ENCODE peak calls at places on chromosomes 7 and 10, in five cellular contexts. B is IMR-90; T is spleen; P is OCI-LY7; C is CD8-positive, alpha-beta memory T cell. O is an unnamed sample.
A peak's percentile ranks its signal among the peaks of the same experiment; 100 is the strongest.

GRCh38 chr7:79050592-79050991 is 402.9 kb downstream of the MAGI2 start:
- DNase-seq in B (peak; percentile 73), T (no peak), P (no peak), C (no peak), O (no peak)

GRCh38 chr7:1671876-1672451 is 1.9 kb downstream of the ELFN1 start:
- DNase-seq in B (no peak), T (peak; percentile 29), P (no peak), C (no peak), O (no peak)

GRCh38 chr7:24025765-24026164 is 258.2 kb upstream of the NPY start:
- DNase-seq in B (no peak), T (no peak), P (no peak), C (no peak), O (no peak)

GRCh38 chr7:76233538-76234281 is 32.0 kb downstream of the SRRM3 start:
- DNase-seq in B (no peak), T (no peak), P (no peak), C (no peak), O (no peak)

GRCh38 chr10:30736685-30737232 is 107.2 kb upstream of the LYZL2 start:
- DNase-seq in B (peak; percentile 100), T (no peak), P (no peak), C (no peak), O (no peak)

GRCh38 chr7:155808551-155809331 is 3.5 kb downstream of the SHH start:
- DNase-seq in B (no peak), T (peak; percentile 52), P (no peak), C (no peak), O (no peak)

GRCh38 chr7:130281227-130281626 is 11.7 kb upstream of the CPA4 start:
- DNase-seq in B (peak; percentile 72), T (no peak), P (no peak), C (no peak), O (no peak)

GRCh38 chr10:14810969-14811953 is 26.6 kb downstream of the CDNF start:
- DNase-seq in B (no peak), T (no peak), P (peak; percentile 26), C (no peak), O (no peak)

GRCh38 chr7:84913731-84914130 is 273.1 kb downstream of the SEMA3D start:
- DNase-seq in B (peak; percentile 66), T (no peak), P (no peak), C (no peak), O (no peak)

GRCh38 chr10:51214207-51214896 is 140.1 kb downstream of the PRKG1 start:
- DNase-seq in B (peak; percentile 30), T (no peak), P (no peak), C (no peak), O (no peak)

GRCh38 chr7:82562716-82563404 is 119.3 kb upstream of the CACNA2D1 start:
- DNase-seq in B (peak; percentile 76), T (no peak), P (no peak), C (no peak), O (no peak)

GRCh38 chr10:118952493-118953295 is 76.8 kb upstream of the NANOS1 start:
- DNase-seq in B (no peak), T (no peak), P (no peak), C (no peak), O (no peak)

GRCh38 chr7:39608278-39608677 is 15.1 kb upstream of the RALA start:
- DNase-seq in B (no peak), T (no peak), P (no peak), C (no peak), O (peak; percentile 25)

GRCh38 chr10:53357587-53357986 is 585.0 kb upstream of the MBL2 start:
- DNase-seq in B (no peak), T (no peak), P (no peak), C (no peak), O (no peak)

GRCh38 chr10:98646998-98647917 is 200.5 kb upstream of the HPS1 start:
- DNase-seq in B (no peak), T (no peak), P (no peak), C (no peak), O (no peak)

GRCh38 chr10:44295619-44296222 is 89.2 kb downstream of the CXCL12 start:
- DNase-seq in B (peak; percentile 17), T (no peak), P (no peak), C (no peak), O (no peak)

GRCh38 chr10:77773631-77774426 is 136.2 kb upstream of the KCNMA1 start:
- DNase-seq in B (no peak), T (no peak), P (no peak), C (no peak), O (no peak)

GRCh38 chr10:239109-239508 is 103.9 kb downstream of the ZMYND11 start:
- DNase-seq in B (peak; percentile 29), T (no peak), P (peak; percentile 53), C (no peak), O (no peak)

GRCh38 chr7:3493499-3493898 is 192.4 kb downstream of the SDK1 start:
- DNase-seq in B (peak; percentile 67), T (no peak), P (no peak), C (no peak), O (no peak)

GRCh38 chr10:69014171-69014570 is 25.6 kb downstream of the KIFBP start:
- DNase-seq in B (peak; percentile 66), T (no peak), P (no peak), C (no peak), O (no peak)

GRCh38 chr10:108789911-108790310 is 1133.4 kb downstream of the XPNPEP1 start:
- DNase-seq in B (peak; percentile 60), T (no peak), P (no peak), C (no peak), O (no peak)

GRCh38 chr10:24882047-24882698 is 70.2 kb downstream of the PRTFDC1 start:
- DNase-seq in B (peak; percentile 60), T (no peak), P (no peak), C (peak; percentile 61), O (peak; percentile 59)

GRCh38 chr10:13634207-13634606 is 47.4 kb downstream of the PRPF18 start:
- DNase-seq in B (no peak), T (no peak), P (no peak), C (no peak), O (no peak)

GRCh38 chr10:22319559-22320558 is 1.0 kb upstream of the BMI1 start:
- DNase-seq in B (no peak), T (no peak), P (peak; percentile 9), C (no peak), O (no peak)

GRCh38 chr7:47170516-47170915 is 411.4 kb downstream of the TNS3 start:
- DNase-seq in B (peak; percentile 29), T (no peak), P (peak; percentile 56), C (no peak), O (no peak)

GRCh38 chr10:97321807-97322195 is 2.7 kb downstream of the FRAT1 start:
- DNase-seq in B (no peak), T (no peak), P (no peak), C (no peak), O (no peak)

GRCh38 chr7:156578578-156578940 is 62.0 kb upstream of the RNF32 start:
- DNase-seq in B (no peak), T (no peak), P (no peak), C (no peak), O (no peak)

GRCh38 chr7:16466087-16466472 is 542 bp upstream of the SOSTDC1 start:
- DNase-seq in B (no peak), T (no peak), P (no peak), C (no peak), O (no peak)

GRCh38 chr10:127196955-127197432 is 603 bp upstream of the INSYN2A start:
- DNase-seq in B (no peak), T (no peak), P (no peak), C (no peak), O (no peak)

GRCh38 chr10:33719005-33719703 is 384.7 kb upstream of the NRP1 start:
- DNase-seq in B (no peak), T (no peak), P (no peak), C (no peak), O (no peak)

GRCh38 chr7:73626814-73627213 is 2.5 kb upstream of the MLXIPL start:
- DNase-seq in B (peak; percentile 22), T (no peak), P (no peak), C (no peak), O (no peak)

GRCh38 chr7:73427902-73428696 is 5.5 kb upstream of the FZD9 start:
- DNase-seq in B (no peak), T (peak; percentile 56), P (no peak), C (no peak), O (no peak)

GRCh38 chr10:31780717-31781116 is 147.9 kb downstream of the ARHGAP12 start:
- DNase-seq in B (no peak), T (no peak), P (no peak), C (no peak), O (no peak)

GRCh38 chr10:70978181-70978580 is 89.8 kb upstream of the PCBD1 start:
- DNase-seq in B (no peak), T (no peak), P (no peak), C (no peak), O (no peak)
- H3K4me3 ChIP-seq in B (no peak overlapping the region), T (no peak overlapping the region), P (no peak overlapping the region), C (no peak overlapping the region), O (no peak overlapping the region)

DNA sequence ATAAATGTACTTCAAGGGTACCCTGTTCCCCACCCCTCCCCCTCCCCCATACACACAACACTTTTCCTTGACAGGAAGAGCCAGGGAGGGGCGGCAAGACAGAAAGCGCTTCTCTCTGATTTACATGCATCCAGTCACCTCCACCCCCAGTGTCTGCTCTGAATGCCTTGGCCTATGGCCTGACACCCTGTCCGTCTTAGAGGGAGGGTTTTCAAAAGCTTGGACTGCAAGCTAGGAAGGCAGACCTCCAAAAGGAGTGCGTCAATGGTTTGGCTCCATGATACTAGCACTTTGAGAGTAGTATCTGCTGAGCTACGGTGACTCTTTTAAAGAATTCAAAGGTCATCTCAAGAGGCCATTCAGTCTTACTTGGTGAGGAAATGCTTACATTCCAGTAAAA is 20.3 kb upstream of the PAX2 start:
- DNase-seq in B (peak; percentile 70), T (peak; percentile 10), P (no peak), C (no peak), O (no peak)
- H3K4me3 ChIP-seq in B (no peak overlapping the region), T (no peak overlapping the region), P (no peak overlapping the region), C (no peak overlapping the region), O (no peak overlapping the region)

DNA sequence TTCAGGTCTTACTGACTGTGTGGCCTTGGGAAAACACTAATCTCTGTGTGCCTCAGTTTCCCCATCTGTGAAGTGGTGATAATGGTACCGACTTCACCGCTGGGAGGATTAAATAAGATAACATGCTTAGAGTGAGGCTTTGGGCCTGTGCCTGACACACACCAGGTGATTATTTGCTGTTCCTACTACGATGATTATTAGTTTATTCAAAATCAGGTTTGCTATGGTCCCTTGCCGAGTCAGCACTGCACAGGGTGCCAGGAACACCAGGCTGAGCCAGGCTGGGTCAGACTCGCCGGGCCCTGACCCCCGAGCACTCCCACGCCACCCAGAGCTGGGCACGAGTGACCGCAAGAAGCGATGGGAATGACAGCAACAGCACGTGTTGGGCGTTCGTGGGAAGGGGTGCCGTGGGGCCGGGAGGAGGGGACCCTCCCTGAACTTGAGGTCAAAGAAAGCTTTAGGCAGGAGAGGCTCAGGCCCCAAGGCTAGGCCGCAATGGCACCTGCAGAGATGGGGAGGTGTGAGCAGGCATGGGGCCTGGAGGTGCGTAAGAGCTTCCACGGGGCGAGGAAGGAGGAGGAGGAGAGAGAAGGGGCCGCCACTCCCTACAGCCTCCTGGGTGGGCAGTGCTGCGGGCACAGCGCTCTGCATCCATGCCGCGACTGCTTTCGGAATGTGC is 325.4 kb downstream of the DNAJB6 start:
- DNase-seq in B (no peak), T (peak; percentile 74), P (no peak), C (no peak), O (no peak)
- H3K4me3 ChIP-seq in B (no peak overlapping the region), T (no peak overlapping the region), P (no peak overlapping the region), C (no peak overlapping the region), O (no peak overlapping the region)

DNA sequence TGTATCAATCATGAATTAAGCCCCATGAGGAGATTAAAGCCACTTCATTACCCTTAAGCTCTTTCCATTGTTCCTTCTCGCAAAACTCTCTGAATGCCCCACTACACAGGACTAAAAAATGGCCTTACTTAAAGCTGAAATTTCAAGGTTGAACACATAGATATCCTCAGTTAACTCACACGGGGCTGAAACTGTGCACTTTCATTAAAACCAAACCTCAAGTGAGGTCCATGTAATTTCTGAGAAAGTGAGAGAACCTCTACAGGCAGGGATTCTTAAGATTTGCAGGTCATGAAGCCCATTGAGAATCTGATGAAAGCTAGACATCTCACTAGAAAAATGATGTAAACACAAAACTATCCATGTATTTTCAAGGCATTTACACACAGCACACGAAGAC is 15.9 kb downstream of the DENND11 start:
- DNase-seq in B (no peak), T (no peak), P (no peak), C (no peak), O (no peak)
- H3K4me3 ChIP-seq in B (no peak overlapping the region), T (no peak overlapping the region), P (no peak overlapping the region), C (no peak overlapping the region), O (no peak overlapping the region)